ENCODE peak calls at places on chromosomes 6 and 20, in nine cellular contexts. F, B, E, K, D, J, O, W and H are unnamed samples.

GRCh38 chr6:53701333-53702073 is 35.9 kb upstream of the KLHL31 start:
- DNase-seq in F (no peak), B (no peak), E (no peak), K (no peak), D (no peak), J (no peak), O (no peak), W (no peak), H (no peak)

GRCh38 chr6:131844243-131844841 is 36.5 kb downstream of the ENPP1 start:
- DNase-seq in F (no peak), B (no peak), E (no peak), K (no peak), D (peak), J (no peak), O (no peak), W (no peak), H (no peak)

GRCh38 chr6:158703121-158703839 is 53.4 kb downstream of the SYTL3 start:
- DNase-seq in F (no peak), B (no peak), E (no peak), K (no peak), D (no peak), J (no peak), O (no peak), W (peak), H (no peak)

GRCh38 chr6:46598215-46598614 is 54.4 kb downstream of the CYP39A1 start:
- DNase-seq in F (no peak), B (no peak), E (no peak), K (no peak), D (no peak), J (no peak), O (no peak), W (no peak), H (no peak)

GRCh38 chr6:26216886-26217713 is 129.9 kb downstream of the HFE start:
- DNase-seq in F (peak), B (peak), E (peak), K (peak), D (peak), J (peak), O (peak), W (no peak), H (no peak)

GRCh38 chr6:110575910-110576463 is 99.6 kb upstream of the SLC22A16 start:
- DNase-seq in F (no peak), B (no peak), E (no peak), K (no peak), D (no peak), J (no peak), O (no peak), W (no peak), H (no peak)

GRCh38 chr6:110357696-110358535 is at the start of gene METTL24:
- DNase-seq in F (no peak), B (no peak), E (no peak), K (no peak), D (no peak), J (peak), O (no peak), W (no peak), H (no peak)

GRCh38 chr6:168676552-168677317 is 235.8 kb downstream of the SMOC2 start:
- DNase-seq in F (no peak), B (no peak), E (no peak), K (no peak), D (no peak), J (no peak), O (no peak), W (no peak), H (no peak)

GRCh38 chr6:146047356-146047755 is 18.5 kb downstream of the GRM1 start:
- DNase-seq in F (no peak), B (no peak), E (no peak), K (no peak), D (no peak), J (no peak), O (no peak), W (no peak), H (no peak)

GRCh38 chr6:74415056-74415455 is 719.1 kb downstream of the CD109 start:
- DNase-seq in F (no peak), B (no peak), E (no peak), K (no peak), D (no peak), J (no peak), O (no peak), W (no peak), H (no peak)

GRCh38 chr6:97462031-97462430 is 179.0 kb upstream of the MMS22L start:
- DNase-seq in F (no peak), B (no peak), E (no peak), K (no peak), D (no peak), J (no peak), O (no peak), W (no peak), H (no peak)

GRCh38 chr20:1874534-1875168 is 20.6 kb upstream of the SIRPA start:
- DNase-seq in F (no peak), B (no peak), E (peak), K (no peak), D (no peak), J (no peak), O (no peak), W (no peak), H (no peak)

GRCh38 chr20:8057871-8058270 is 38.3 kb upstream of the TMX4 start:
- DNase-seq in F (no peak), B (no peak), E (no peak), K (no peak), D (no peak), J (no peak), O (no peak), W (no peak), H (no peak)

GRCh38 chr20:20204326-20204725 is 152.0 kb downstream of the CFAP61 start:
- DNase-seq in F (no peak), B (no peak), E (no peak), K (peak), D (no peak), J (no peak), O (no peak), W (peak), H (no peak)